ENCODE peak calls at places on chromosome 6, in ten cellular contexts. X, T, V, N, S, C, E, I, Y and J are unnamed samples.

GRCh38 chr6:111354751-111355150 is 128.3 kb downstream of the REV3L start:
- DNase-seq in S (no peak), N (no peak), T (no peak), C (no peak), E (no peak), Y (no peak), I (no peak), X (no peak), V (no peak), J (no peak)

GRCh38 chr6:155341130-155341828 is 27.0 kb upstream of the TFB1M start:
- DNase-seq in V (peak; percentile 67), C (no peak), Y (peak; percentile 54), E (no peak), S (peak; percentile 74), X (no peak), I (peak; percentile 15), T (peak; percentile 55), N (no peak), J (peak; percentile 74)

GRCh38 chr6:36911946-36912555 is 26.3 kb downstream of the C6orf89 start:
- DNase-seq in I (no peak), X (no peak), S (no peak), V (no peak), C (peak; percentile 40), Y (peak; percentile 94), T (no peak), N (peak; percentile 90), E (no peak), J (no peak)

GRCh38 chr6:90074161-90074560 is 179.9 kb downstream of the GJA10 start:
- DNase-seq in N (no peak), Y (no peak), E (no peak), V (peak; percentile 31), C (no peak), S (peak; percentile 41), I (no peak), X (no peak), T (no peak), J (peak; percentile 14)

GRCh38 chr6:119071576-119071975 is 6.9 kb downstream of the FAM184A start:
- DNase-seq in S (no peak), C (no peak), T (no peak), I (no peak), V (no peak), Y (no peak), X (no peak), E (no peak), N (no peak), J (no peak)

GRCh38 chr6:33249732-33250625 is 21.7 kb downstream of the VPS52 start:
- DNase-seq in C (peak; percentile 67), X (peak; percentile 79), E (no peak), T (peak; percentile 60), Y (no peak), I (peak; percentile 94), V (peak; percentile 76), N (no peak), S (peak; percentile 88), J (peak; percentile 93)

GRCh38 chr6:75735491-75736186 is 13.4 kb upstream of the MYO6 start:
- DNase-seq in E (no peak), V (peak; percentile 29), T (no peak), Y (peak; percentile 69), S (peak; percentile 28), N (no peak), C (no peak), X (no peak), I (peak; percentile 72), J (peak; percentile 41)

GRCh38 chr6:1263039-1263849 is 48.7 kb upstream of the FOXQ1 start:
- DNase-seq in I (no peak), E (no peak), X (peak; percentile 25), S (no peak), Y (peak; percentile 61), V (peak; percentile 20), N (no peak), C (no peak), T (no peak), J (peak; percentile 34)

GRCh38 chr6:132218063-132218696 is 183.1 kb downstream of the MOXD1 start:
- DNase-seq in N (no peak), T (no peak), Y (peak; percentile 12), X (peak; percentile 45), C (no peak), E (no peak), V (peak; percentile 79), S (peak; percentile 68), I (peak; percentile 15), J (peak; percentile 42)